ENCODE peak calls at places on chromosomes 6 and 20, in six cellular contexts. V is iris pigment epithelial cell, O is COR-L47, I is spleen, Z is aorta, R is T-helper 17 cell. T is an unnamed sample.
A peak's percentile ranks its signal among the peaks of the same experiment; 100 is the strongest.

GRCh38 chr6:107489636-107490567 is at the start of gene SOBP:
- DNase-seq in O (peak; percentile 46), Z (peak; percentile 75), I (peak; percentile 84), R (peak; percentile 29), V (peak; percentile 28), T (peak; percentile 81)

GRCh38 chr6:40947876-40948514 is 91.0 kb downstream of the UNC5CL start:
- DNase-seq in R (no peak), O (no peak), V (peak; percentile 75), Z (no peak), I (no peak), T (no peak)

GRCh38 chr6:112106562-112106961 is 19.2 kb downstream of the FAM229B start:
- DNase-seq in V (no peak), O (no peak), Z (no peak), I (no peak), R (no peak), T (no peak)

GRCh38 chr6:53023323-53023722 is 28.2 kb upstream of the GSTA4 start:
- DNase-seq in I (no peak), Z (no peak), V (no peak), R (no peak), O (no peak), T (no peak)

GRCh38 chr6:90294614-90294988 is 2.0 kb downstream of the BACH2 start:
- DNase-seq in V (peak; percentile 12), R (no peak), I (peak; percentile 81), Z (no peak), O (no peak), T (peak; percentile 4)

GRCh38 chr20:54073288-54073687 is 2.9 kb upstream of the BCAS1 start:
- DNase-seq in O (no peak), V (no peak), I (no peak), Z (no peak), R (no peak), T (no peak)

GRCh38 chr6:61909541-61909940 is 376.5 kb downstream of the KHDRBS2 start:
- DNase-seq in I (no peak), R (no peak), O (peak; percentile 9), Z (no peak), V (no peak), T (no peak)

GRCh38 chr20:57013741-57014140 is 252.7 kb downstream of the BMP7 start:
- DNase-seq in O (no peak), R (no peak), Z (no peak), V (no peak), I (no peak), T (no peak)

GRCh38 chr6:118639054-118639964 is 12.1 kb downstream of the CEP85L start:
- DNase-seq in I (no peak), V (no peak), Z (no peak), O (no peak), R (no peak), T (no peak)

GRCh38 chr6:7673063-7673536 is 52.8 kb upstream of the BMP6 start:
- DNase-seq in O (peak; percentile 34), I (peak; percentile 59), Z (no peak), R (no peak), V (no peak), T (peak; percentile 31)

GRCh38 chr6:26187981-26188635 is 100.9 kb downstream of the HFE start:
- DNase-seq in V (no peak), I (no peak), Z (no peak), R (no peak), O (no peak), T (no peak)